ENCODE peak calls at places on chromosomes 13 and 19, in five cellular contexts. One of them, this sample, is unnamed.

GRCh38 chr13:39888865-39889810 is 233.7 kb downstream of the COG6 start:
- DNase-seq in SK-N-SH: no peak
- DNase-seq in A549: no peak
- DNase-seq in K562: no peak
- DNase-seq in HepG2: no peak
- DNase-seq in this sample: no peak

GRCh38 chr19:33678796-33679195 is 57.0 kb downstream of the CHST8 start:
- DNase-seq in SK-N-SH: peak; percentile 37
- DNase-seq in A549: no peak
- DNase-seq in K562: no peak
- DNase-seq in HepG2: no peak
- DNase-seq in this sample: no peak

GRCh38 chr13:103983948-103984347 is 917.7 kb upstream of the SLC10A2 start:
- DNase-seq in SK-N-SH: no peak
- DNase-seq in A549: no peak
- DNase-seq in K562: no peak
- DNase-seq in HepG2: no peak
- DNase-seq in this sample: no peak

GRCh38 chr13:96082640-96083039 is 7.3 kb upstream of the HS6ST3 start:
- DNase-seq in SK-N-SH: no peak
- DNase-seq in A549: no peak
- DNase-seq in K562: no peak
- DNase-seq in HepG2: no peak
- DNase-seq in this sample: no peak

GRCh38 chr13:92843549-92843948 is 383.1 kb upstream of the GPC6 start:
- DNase-seq in SK-N-SH: no peak
- DNase-seq in A549: no peak
- DNase-seq in K562: no peak
- DNase-seq in HepG2: no peak
- DNase-seq in this sample: no peak

GRCh38 chr19:10418281-10419199 is 1.8 kb upstream of the PDE4A start:
- DNase-seq in SK-N-SH: peak; percentile 56
- DNase-seq in A549: no peak
- DNase-seq in K562: peak; percentile 77
- DNase-seq in HepG2: no peak
- DNase-seq in this sample: peak; percentile 37

GRCh38 chr13:53351040-53351439 is 322.4 kb downstream of the OLFM4 start:
- DNase-seq in SK-N-SH: no peak
- DNase-seq in A549: no peak
- DNase-seq in K562: no peak
- DNase-seq in HepG2: no peak
- DNase-seq in this sample: no peak

GRCh38 chr19:33436360-33437345 is 63.1 kb downstream of the CEBPG start:
- DNase-seq in SK-N-SH: peak; percentile 60
- DNase-seq in A549: no peak
- DNase-seq in K562: no peak
- DNase-seq in HepG2: no peak
- DNase-seq in this sample: no peak

GRCh38 chr13:62278271-62278670 is 862.6 kb upstream of the PCDH20 start:
- DNase-seq in SK-N-SH: no peak
- DNase-seq in A549: no peak
- DNase-seq in K562: no peak
- DNase-seq in HepG2: no peak
- DNase-seq in this sample: no peak

GRCh38 chr13:33931397-33931987 is 113.5 kb downstream of the RFC3 start:
- DNase-seq in SK-N-SH: peak; percentile 7
- DNase-seq in A549: peak; percentile 1
- DNase-seq in K562: peak; percentile 48
- DNase-seq in HepG2: peak; percentile 65
- DNase-seq in this sample: peak; percentile 17

GRCh38 chr19:10769533-10770491 is 51.9 kb downstream of the DNM2 start:
- DNase-seq in SK-N-SH: peak; percentile 80
- DNase-seq in A549: no peak
- DNase-seq in K562: peak; percentile 63
- DNase-seq in HepG2: peak; percentile 76
- DNase-seq in this sample: no peak

GRCh38 chr19:33267706-33268105 is 34.6 kb downstream of the CEBPA start:
- DNase-seq in SK-N-SH: no peak
- DNase-seq in A549: no peak
- DNase-seq in K562: no peak
- DNase-seq in HepG2: no peak
- DNase-seq in this sample: no peak

GRCh38 chr19:46976845-46977320 is 42.8 kb upstream of the NPAS1 start:
- DNase-seq in SK-N-SH: peak; percentile 57
- DNase-seq in A549: no peak
- DNase-seq in K562: peak; percentile 81
- DNase-seq in HepG2: no peak
- DNase-seq in this sample: peak; percentile 49

GRCh38 chr19:2227415-2228156 is 8.5 kb downstream of the PLEKHJ1 start:
- DNase-seq in SK-N-SH: no peak
- DNase-seq in A549: no peak
- DNase-seq in K562: no peak
- DNase-seq in HepG2: no peak
- DNase-seq in this sample: no peak

GRCh38 chr19:2192862-2193261 is 29.1 kb downstream of the DOT1L start:
- DNase-seq in SK-N-SH: no peak
- DNase-seq in A549: no peak
- DNase-seq in K562: no peak
- DNase-seq in HepG2: no peak
- DNase-seq in this sample: no peak

GRCh38 chr19:48169974-48170803 is at the start of the genes LIG1 and ZSWIM9:
- DNase-seq in SK-N-SH: peak; percentile 98
- DNase-seq in A549: peak; percentile 99
- DNase-seq in K562: peak; percentile 94
- DNase-seq in HepG2: peak; percentile 94
- DNase-seq in this sample: peak; percentile 91

GRCh38 chr13:113005076-113005865 is 36.3 kb downstream of the MCF2L start:
- DNase-seq in SK-N-SH: no peak
- DNase-seq in A549: no peak
- DNase-seq in K562: no peak
- DNase-seq in HepG2: no peak
- DNase-seq in this sample: no peak
- TF ChIP-seq USF2 in SK-N-SH: no peak
- TF ChIP-seq USF2 in A549: no peak
- TF ChIP-seq USF2 in K562: no peak
- TF ChIP-seq USF2 in HepG2: no peak
- TF ChIP-seq USF2 in this sample: no peak

GRCh38 chr19:15256708-15257331 is 24.6 kb upstream of the EPHX3 start:
- DNase-seq in SK-N-SH: no peak
- DNase-seq in A549: no peak
- DNase-seq in K562: no peak
- DNase-seq in HepG2: no peak
- DNase-seq in this sample: no peak

GRCh38 chr19:15255359-15255990 is 23.2 kb upstream of the EPHX3 start:
- DNase-seq in SK-N-SH: no peak
- DNase-seq in A549: no peak
- DNase-seq in K562: no peak
- DNase-seq in HepG2: no peak
- DNase-seq in this sample: no peak

GRCh38 chr19:15260939-15261338 is 28.7 kb upstream of the EPHX3 start:
- DNase-seq in SK-N-SH: peak; percentile 65
- DNase-seq in A549: no peak
- DNase-seq in K562: no peak
- DNase-seq in HepG2: no peak
- DNase-seq in this sample: peak; percentile 34

GRCh38 chr19:15259900-15260299 is 27.7 kb upstream of the EPHX3 start:
- DNase-seq in SK-N-SH: no peak
- DNase-seq in A549: no peak
- DNase-seq in K562: no peak
- DNase-seq in HepG2: no peak
- DNase-seq in this sample: no peak

DNA sequence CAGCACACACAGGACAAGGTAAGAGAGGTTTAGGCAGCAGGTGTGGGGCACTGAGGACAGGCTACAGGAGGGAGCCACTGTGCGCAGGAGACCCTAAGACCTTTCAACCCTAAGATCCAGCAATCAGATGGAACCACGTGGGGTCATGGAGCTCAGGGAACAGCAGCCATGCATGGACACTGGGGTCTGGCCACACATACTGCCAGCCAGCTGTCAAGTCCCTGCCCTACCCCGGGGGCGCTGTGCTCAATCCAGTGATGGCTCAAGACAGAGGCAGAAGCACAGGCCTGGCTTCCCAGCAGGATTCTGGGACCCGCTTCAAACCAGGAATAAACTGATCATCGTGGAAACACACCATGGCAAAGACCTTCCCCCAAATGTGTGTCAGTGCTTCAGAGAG is 25.5 kb upstream of the EPHX3 start:
- DNase-seq in SK-N-SH: no peak
- DNase-seq in A549: no peak
- DNase-seq in K562: no peak
- DNase-seq in HepG2: no peak
- DNase-seq in this sample: no peak
- TF ChIP-seq USF2 in SK-N-SH: no peak
- TF ChIP-seq USF2 in A549: no peak
- TF ChIP-seq USF2 in K562: no peak
- TF ChIP-seq USF2 in HepG2: no peak
- TF ChIP-seq USF2 in this sample: no peak

DNA sequence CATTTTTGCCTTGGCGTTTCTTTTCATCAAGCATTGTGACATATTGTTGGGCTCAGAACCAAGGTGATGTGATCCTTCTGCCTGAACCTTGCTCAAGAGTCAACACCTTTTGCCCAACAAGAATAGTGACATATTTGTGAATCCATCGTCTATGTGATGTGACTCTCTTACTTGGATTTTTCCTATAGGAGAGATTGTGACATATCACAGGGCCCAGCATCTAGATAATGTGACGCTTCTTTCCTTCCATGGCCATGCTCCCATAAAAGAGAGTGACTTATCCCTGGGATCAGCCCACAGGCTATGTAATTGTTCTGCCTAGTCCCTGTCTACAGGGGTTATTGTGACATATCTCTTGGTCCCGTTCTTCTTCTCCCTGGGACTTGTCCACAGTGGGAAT is 8.5 kb upstream of the ZNF429 start:
- DNase-seq in SK-N-SH: no peak
- DNase-seq in A549: no peak
- DNase-seq in K562: no peak
- DNase-seq in HepG2: no peak
- DNase-seq in this sample: no peak
- TF ChIP-seq USF2 in SK-N-SH: no peak
- TF ChIP-seq USF2 in A549: no peak
- TF ChIP-seq USF2 in K562: no peak
- TF ChIP-seq USF2 in HepG2: no peak
- TF ChIP-seq USF2 in this sample: no peak

GRCh38 chr13:100176781-100177389 is 88.0 kb downstream of the PCCA start:
- DNase-seq in SK-N-SH: peak; percentile 22
- DNase-seq in A549: no peak
- DNase-seq in K562: no peak
- DNase-seq in HepG2: no peak
- DNase-seq in this sample: no peak
- TF ChIP-seq USF2 in SK-N-SH: no peak
- TF ChIP-seq USF2 in A549: no peak
- TF ChIP-seq USF2 in K562: no peak
- TF ChIP-seq USF2 in HepG2: no peak
- TF ChIP-seq USF2 in this sample: no peak

DNA sequence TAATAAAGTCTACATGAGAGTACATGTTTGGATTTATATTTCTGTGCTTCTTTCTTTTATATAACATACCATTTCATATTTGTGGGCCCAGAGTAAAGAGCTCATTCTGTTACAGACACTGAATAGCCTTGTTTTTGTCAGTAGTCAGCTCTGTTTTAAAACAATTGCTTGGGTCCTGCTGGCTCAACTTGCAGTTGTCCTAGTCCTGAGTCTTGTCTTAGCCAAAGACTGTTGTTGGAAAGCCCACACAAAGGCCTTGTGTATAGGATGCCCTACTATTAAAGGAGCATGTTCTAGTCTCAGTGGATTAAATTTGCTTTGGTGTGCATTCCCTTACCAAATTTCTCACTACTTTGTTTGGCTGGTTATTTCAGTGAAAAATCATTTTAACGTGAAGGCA is 3.8 kb upstream of the KCNRG start:
- DNase-seq in SK-N-SH: no peak
- DNase-seq in A549: no peak
- DNase-seq in K562: no peak
- DNase-seq in HepG2: no peak
- DNase-seq in this sample: no peak
- TF ChIP-seq USF2 in SK-N-SH: no peak
- TF ChIP-seq USF2 in A549: no peak
- TF ChIP-seq USF2 in K562: no peak
- TF ChIP-seq USF2 in HepG2: no peak
- TF ChIP-seq USF2 in this sample: no peak

GRCh38 chr13:26979334-26979733 is 192.3 kb downstream of the USP12 start:
- DNase-seq in SK-N-SH: no peak
- DNase-seq in A549: no peak
- DNase-seq in K562: no peak
- DNase-seq in HepG2: no peak
- DNase-seq in this sample: no peak
- TF ChIP-seq USF2 in SK-N-SH: no peak
- TF ChIP-seq USF2 in A549: no peak
- TF ChIP-seq USF2 in K562: no peak
- TF ChIP-seq USF2 in HepG2: no peak
- TF ChIP-seq USF2 in this sample: no peak

DNA sequence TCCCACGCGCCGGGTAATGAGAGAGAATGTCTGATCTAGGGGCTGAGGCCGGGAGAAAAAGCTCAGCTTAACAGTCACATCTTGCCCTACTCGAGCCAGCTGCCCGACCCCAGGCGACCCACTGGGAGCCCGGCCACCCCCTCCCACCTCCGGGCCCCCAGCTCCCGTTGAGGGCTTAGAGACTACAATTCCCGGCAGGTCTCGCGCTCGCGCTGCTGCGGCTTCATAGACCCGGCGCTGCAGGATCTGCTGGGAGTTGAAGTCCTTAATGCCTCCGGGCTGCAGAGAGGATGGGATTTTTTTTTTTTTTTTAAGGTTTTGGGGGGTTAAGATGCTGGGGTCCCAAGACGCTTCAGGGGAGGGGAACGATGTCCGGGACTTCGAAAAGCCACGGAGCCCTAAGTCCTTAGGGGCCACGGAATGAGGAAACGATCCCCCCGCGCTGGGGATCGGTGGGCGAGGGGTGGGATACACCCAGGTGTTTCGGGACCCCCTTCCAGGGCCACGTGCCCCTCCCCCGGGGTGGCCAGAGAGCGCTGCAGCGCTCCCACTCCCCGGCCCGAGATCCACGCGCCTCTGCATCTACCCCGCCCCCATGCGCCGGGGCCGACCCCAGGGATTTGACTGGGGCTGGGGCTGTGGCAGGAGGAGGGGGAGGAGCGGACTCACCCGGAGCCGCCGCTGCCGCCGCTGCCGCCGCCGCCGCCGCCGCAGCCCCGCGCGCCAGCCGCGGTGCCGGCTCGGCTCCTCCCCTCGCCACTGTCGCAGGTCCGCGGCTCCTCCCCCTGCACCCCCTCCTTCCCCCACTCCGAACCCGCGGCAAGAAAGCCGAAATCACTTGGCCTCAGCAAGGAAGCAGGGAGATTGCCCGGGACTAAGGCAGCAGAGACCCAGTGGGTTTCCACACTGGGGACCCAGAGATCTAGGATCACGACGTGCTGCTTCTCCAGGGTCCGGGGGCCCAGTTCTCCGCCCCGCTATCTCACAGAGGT is at the start of gene SYT3:
- DNase-seq in SK-N-SH: peak; percentile 95
- DNase-seq in A549: peak; percentile 95
- DNase-seq in K562: peak; percentile 79
- DNase-seq in HepG2: no peak
- DNase-seq in this sample: peak; percentile 83
- TF ChIP-seq USF2 in SK-N-SH: no peak
- TF ChIP-seq USF2 in A549: no peak
- TF ChIP-seq USF2 in K562: peak; percentile 19
- TF ChIP-seq USF2 in HepG2: no peak
- TF ChIP-seq USF2 in this sample: peak; percentile 77

GRCh38 chr19:35784401-35785086 is 9.2 kb downstream of the ARHGAP33 start:
- DNase-seq in SK-N-SH: no peak
- DNase-seq in A549: no peak
- DNase-seq in K562: no peak
- DNase-seq in HepG2: no peak
- DNase-seq in this sample: peak; percentile 91
- TF ChIP-seq USF2 in SK-N-SH: no peak
- TF ChIP-seq USF2 in A549: no peak
- TF ChIP-seq USF2 in K562: no peak
- TF ChIP-seq USF2 in HepG2: no peak
- TF ChIP-seq USF2 in this sample: no peak

GRCh38 chr19:31214086-31214485 is 135.2 kb downstream of the TSHZ3 start:
- DNase-seq in SK-N-SH: peak; percentile 27
- DNase-seq in A549: peak; percentile 80
- DNase-seq in K562: peak; percentile 60
- DNase-seq in HepG2: no peak
- DNase-seq in this sample: no peak
- TF ChIP-seq USF2 in SK-N-SH: no peak
- TF ChIP-seq USF2 in A549: no peak
- TF ChIP-seq USF2 in K562: no peak
- TF ChIP-seq USF2 in HepG2: no peak
- TF ChIP-seq USF2 in this sample: no peak